ENCODE peak calls at places on chromosome 13, in four cellular contexts. K is activated CD8-positive, alpha-beta T cell treated with anti-CD3 and anti-CD28 coated beads, Interleukin-2, amount 10 ng/mL, durations not matched to agents 7 days and 5 days; O is cardiac fibroblast; L is NCI-H748 treated with DMSO at 0.1 percent for 48 hours. G is an unnamed sample.
A peak's percentile ranks its signal among the peaks of the same experiment; 100 is the strongest.

GRCh38 chr13:23868521-23868920 is 20.7 kb downstream of the MIPEP start:
- DNase-seq in O (peak; percentile 93), L (no peak), K (no peak), G (peak; percentile 57)

GRCh38 chr13:114077938-114078335 is 54.5 kb downstream of the RASA3 start:
- DNase-seq in L (no peak), K (no peak), O (peak; percentile 58), G (no peak)

GRCh38 chr13:96835591-96835990 is 158.7 kb downstream of the OXGR1 start:
- DNase-seq in O (no peak), L (no peak), K (no peak), G (no peak)

GRCh38 chr13:49374585-49375290 is 69.1 kb downstream of the CAB39L start:
- DNase-seq in L (no peak), K (no peak), O (peak; percentile 85), G (peak; percentile 41)

GRCh38 chr13:92224052-92224821 is 825.8 kb downstream of the GPC5 start:
- DNase-seq in K (no peak), O (peak; percentile 70), L (no peak), G (peak; percentile 67)

GRCh38 chr13:77863037-77863630 is 55.5 kb downstream of the EDNRB start:
- DNase-seq in O (no peak), K (no peak), L (no peak), G (no peak)

GRCh38 chr13:98290261-98290660 is 113.2 kb upstream of the RNF113B start:
- DNase-seq in K (no peak), L (no peak), O (no peak), G (no peak)

GRCh38 chr13:36151591-36151990 is 20.4 kb upstream of the DCLK1 start:
- DNase-seq in K (no peak), O (no peak), L (no peak), G (no peak)

GRCh38 chr13:41751277-41751676 is 209.6 kb downstream of the VWA8 start:
- DNase-seq in L (no peak), K (no peak), O (peak; percentile 56), G (no peak)

GRCh38 chr13:106318941-106319411 is 216.5 kb downstream of the EFNB2 start:
- DNase-seq in L (no peak), K (no peak), O (peak; percentile 95), G (peak; percentile 68)

GRCh38 chr13:46181799-46182490 is at the start of gene LCP1:
- DNase-seq in O (no peak), K (peak; percentile 94), L (no peak), G (no peak)

GRCh38 chr13:19860884-19861655 is 2.4 kb downstream of the ZMYM5 start:
- DNase-seq in O (peak; percentile 70), K (peak; percentile 49), L (no peak), G (no peak)

GRCh38 chr13:112178769-112179168 is 111.8 kb downstream of the SOX1 start:
- DNase-seq in O (no peak), K (no peak), L (no peak), G (no peak)

G was measured in HS-5.